ENCODE peak calls at places on chromosomes 16 and 17, in ten cellular contexts. One of them, this sample, is unnamed.

GRCh38 chr16:28193530-28194423 is 18.0 kb downstream of the XPO6 start:
- DNase-seq in psoas muscle: peak; percentile 19
- DNase-seq in brain microvascular endothelial cell: peak; percentile 80
- DNase-seq in lower leg skin: no peak
- DNase-seq in kidney: no peak
- DNase-seq in heart right ventricle: no peak
- DNase-seq in CD8-positive, alpha-beta T cell: no peak
- DNase-seq in stomach: no peak
- DNase-seq in foreskin fibroblast: peak; percentile 90
- DNase-seq in ascending aorta: no peak
- DNase-seq in this sample: peak; percentile 65

GRCh38 chr16:88967800-88968588 is 9.0 kb downstream of the CBFA2T3 start:
- DNase-seq in lower leg skin: no peak
- DNase-seq in stomach: no peak
- DNase-seq in ascending aorta: no peak
- DNase-seq in psoas muscle: peak; percentile 7
- DNase-seq in kidney: no peak
- DNase-seq in foreskin fibroblast: no peak
- DNase-seq in heart right ventricle: no peak
- DNase-seq in brain microvascular endothelial cell: no peak
- DNase-seq in CD8-positive, alpha-beta T cell: no peak
- DNase-seq in this sample: no peak

GRCh38 chr16:23670137-23670776 is 8.4 kb upstream of the PLK1 start:
- DNase-seq in lower leg skin: no peak
- DNase-seq in stomach: no peak
- DNase-seq in heart right ventricle: no peak
- DNase-seq in CD8-positive, alpha-beta T cell: no peak
- DNase-seq in kidney: no peak
- DNase-seq in foreskin fibroblast: peak; percentile 92
- DNase-seq in brain microvascular endothelial cell: peak; percentile 79
- DNase-seq in psoas muscle: no peak
- DNase-seq in ascending aorta: no peak
- DNase-seq in this sample: peak; percentile 62

GRCh38 chr17:72031219-72031906 is 89.5 kb upstream of the SOX9 start:
- DNase-seq in psoas muscle: no peak
- DNase-seq in brain microvascular endothelial cell: no peak
- DNase-seq in kidney: no peak
- DNase-seq in foreskin fibroblast: no peak
- DNase-seq in ascending aorta: no peak
- DNase-seq in lower leg skin: no peak
- DNase-seq in heart right ventricle: no peak
- DNase-seq in CD8-positive, alpha-beta T cell: no peak
- DNase-seq in stomach: no peak
- DNase-seq in this sample: no peak

GRCh38 chr16:14324581-14324980 is 253.5 kb downstream of the MRTFB start:
- DNase-seq in CD8-positive, alpha-beta T cell: no peak
- DNase-seq in kidney: no peak
- DNase-seq in ascending aorta: no peak
- DNase-seq in stomach: no peak
- DNase-seq in lower leg skin: no peak
- DNase-seq in psoas muscle: no peak
- DNase-seq in heart right ventricle: no peak
- DNase-seq in foreskin fibroblast: no peak
- DNase-seq in brain microvascular endothelial cell: no peak
- DNase-seq in this sample: no peak

GRCh38 chr16:7116734-7117133 is 215.9 kb upstream of the RBFOX1 start:
- DNase-seq in stomach: no peak
- DNase-seq in foreskin fibroblast: no peak
- DNase-seq in lower leg skin: no peak
- DNase-seq in ascending aorta: no peak
- DNase-seq in CD8-positive, alpha-beta T cell: no peak
- DNase-seq in heart right ventricle: no peak
- DNase-seq in kidney: no peak
- DNase-seq in brain microvascular endothelial cell: no peak
- DNase-seq in psoas muscle: no peak
- DNase-seq in this sample: no peak

GRCh38 chr17:28812136-28812979 is 30.2 kb downstream of the FAM222B start:
- DNase-seq in psoas muscle: peak; percentile 98
- DNase-seq in stomach: peak; percentile 97
- DNase-seq in lower leg skin: peak; percentile 95
- DNase-seq in ascending aorta: peak; percentile 93
- DNase-seq in heart right ventricle: peak; percentile 98
- DNase-seq in kidney: peak; percentile 99
- DNase-seq in brain microvascular endothelial cell: peak; percentile 97
- DNase-seq in foreskin fibroblast: peak; percentile 99
- DNase-seq in CD8-positive, alpha-beta T cell: peak; percentile 96
- DNase-seq in this sample: peak; percentile 92

GRCh38 chr17:53996896-53997295 is 174.2 kb downstream of the KIF2B start:
- DNase-seq in psoas muscle: no peak
- DNase-seq in heart right ventricle: no peak
- DNase-seq in kidney: no peak
- DNase-seq in stomach: no peak
- DNase-seq in brain microvascular endothelial cell: no peak
- DNase-seq in foreskin fibroblast: no peak
- DNase-seq in lower leg skin: no peak
- DNase-seq in CD8-positive, alpha-beta T cell: no peak
- DNase-seq in ascending aorta: no peak
- DNase-seq in this sample: no peak

GRCh38 chr16:87538594-87538993 is 45.8 kb upstream of the ZCCHC14 start:
- DNase-seq in kidney: no peak
- DNase-seq in psoas muscle: no peak
- DNase-seq in foreskin fibroblast: no peak
- DNase-seq in ascending aorta: no peak
- DNase-seq in CD8-positive, alpha-beta T cell: no peak
- DNase-seq in heart right ventricle: no peak
- DNase-seq in brain microvascular endothelial cell: peak; percentile 57
- DNase-seq in lower leg skin: no peak
- DNase-seq in stomach: no peak
- DNase-seq in this sample: peak; percentile 57

GRCh38 chr17:81434079-81434478 is 38.8 kb downstream of the BAHCC1 start:
- DNase-seq in CD8-positive, alpha-beta T cell: no peak
- DNase-seq in foreskin fibroblast: peak; percentile 29
- DNase-seq in kidney: no peak
- DNase-seq in brain microvascular endothelial cell: no peak
- DNase-seq in stomach: peak; percentile 70
- DNase-seq in lower leg skin: no peak
- DNase-seq in ascending aorta: no peak
- DNase-seq in psoas muscle: peak; percentile 61
- DNase-seq in heart right ventricle: no peak
- DNase-seq in this sample: no peak

GRCh38 chr16:48539485-48540221 is 70.3 kb downstream of the N4BP1 start:
- DNase-seq in heart right ventricle: no peak
- DNase-seq in lower leg skin: no peak
- DNase-seq in psoas muscle: no peak
- DNase-seq in CD8-positive, alpha-beta T cell: no peak
- DNase-seq in foreskin fibroblast: no peak
- DNase-seq in ascending aorta: no peak
- DNase-seq in brain microvascular endothelial cell: no peak
- DNase-seq in kidney: peak; percentile 33
- DNase-seq in stomach: no peak
- DNase-seq in this sample: no peak

GRCh38 chr17:75242461-75243042 is 18.9 kb downstream of the GGA3 start:
- DNase-seq in stomach: no peak
- DNase-seq in ascending aorta: no peak
- DNase-seq in foreskin fibroblast: no peak
- DNase-seq in CD8-positive, alpha-beta T cell: no peak
- DNase-seq in lower leg skin: no peak
- DNase-seq in brain microvascular endothelial cell: no peak
- DNase-seq in psoas muscle: no peak
- DNase-seq in kidney: no peak
- DNase-seq in heart right ventricle: no peak
- DNase-seq in this sample: no peak

GRCh38 chr16:67456383-67457140 is 24.4 kb downstream of the ATP6V0D1 start:
- DNase-seq in brain microvascular endothelial cell: peak; percentile 13
- DNase-seq in ascending aorta: peak; percentile 41
- DNase-seq in heart right ventricle: peak; percentile 56
- DNase-seq in foreskin fibroblast: peak; percentile 73
- DNase-seq in kidney: no peak
- DNase-seq in lower leg skin: no peak
- DNase-seq in psoas muscle: peak; percentile 84
- DNase-seq in stomach: peak; percentile 76
- DNase-seq in CD8-positive, alpha-beta T cell: no peak
- DNase-seq in this sample: peak; percentile 22
- TF ChIP-seq CTCF in brain microvascular endothelial cell: peak; percentile 64
- TF ChIP-seq CTCF in ascending aorta: peak; percentile 37
- TF ChIP-seq CTCF in heart right ventricle: peak; percentile 50
- TF ChIP-seq CTCF in foreskin fibroblast: peak; percentile 52
- TF ChIP-seq CTCF in kidney: no peak
- TF ChIP-seq CTCF in lower leg skin: no peak
- TF ChIP-seq CTCF in psoas muscle: peak; percentile 61
- TF ChIP-seq CTCF in stomach: peak; percentile 28
- TF ChIP-seq CTCF in CD8-positive, alpha-beta T cell: no peak
- TF ChIP-seq CTCF in this sample: peak; percentile 65

DNA sequence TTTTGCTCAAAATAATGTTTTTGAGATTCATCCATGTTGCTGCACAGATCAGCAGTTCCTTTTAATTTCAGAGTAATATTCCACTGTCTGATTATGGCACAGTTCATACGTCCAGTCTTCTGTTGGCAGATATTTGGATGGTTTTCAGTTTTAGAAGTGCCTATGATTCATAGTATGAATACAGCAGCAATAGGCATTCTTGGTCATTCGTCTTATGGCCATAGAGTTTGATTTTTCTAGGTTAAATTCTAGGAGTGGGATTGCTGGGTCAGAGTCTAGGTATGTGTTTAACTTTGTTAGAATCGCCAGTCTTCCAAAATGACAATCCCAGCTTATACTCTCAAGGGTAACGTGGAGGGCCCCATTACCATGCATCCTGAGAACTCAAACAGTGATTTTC is 11.5 kb upstream of the IL34 start:
- DNase-seq in CD8-positive, alpha-beta T cell: no peak
- DNase-seq in stomach: no peak
- DNase-seq in brain microvascular endothelial cell: no peak
- DNase-seq in foreskin fibroblast: peak; percentile 58
- DNase-seq in ascending aorta: no peak
- DNase-seq in lower leg skin: no peak
- DNase-seq in kidney: no peak
- DNase-seq in psoas muscle: no peak
- DNase-seq in heart right ventricle: no peak
- DNase-seq in this sample: no peak
- H3K4me3 ChIP-seq in CD8-positive, alpha-beta T cell: no peak overlapping the region
- H3K4me3 ChIP-seq in stomach: no peak overlapping the region
- H3K4me3 ChIP-seq in brain microvascular endothelial cell: no peak overlapping the region
- H3K4me3 ChIP-seq in foreskin fibroblast: no peak overlapping the region
- H3K4me3 ChIP-seq in ascending aorta: peak overlapping the region; percentile 5
- H3K4me3 ChIP-seq in lower leg skin: no peak overlapping the region
- H3K4me3 ChIP-seq in kidney: no peak overlapping the region
- H3K4me3 ChIP-seq in psoas muscle: no peak overlapping the region
- H3K4me3 ChIP-seq in heart right ventricle: no peak overlapping the region
- H3K4me3 ChIP-seq in this sample: no peak overlapping the region

GRCh38 chr17:65011047-65011446 is 45.5 kb downstream of the GNA13 start:
- DNase-seq in CD8-positive, alpha-beta T cell: no peak
- DNase-seq in brain microvascular endothelial cell: no peak
- DNase-seq in psoas muscle: no peak
- DNase-seq in stomach: no peak
- DNase-seq in lower leg skin: no peak
- DNase-seq in heart right ventricle: no peak
- DNase-seq in kidney: no peak
- DNase-seq in foreskin fibroblast: no peak
- DNase-seq in ascending aorta: no peak
- DNase-seq in this sample: no peak
- TF ChIP-seq CTCF in CD8-positive, alpha-beta T cell: no peak
- TF ChIP-seq CTCF in brain microvascular endothelial cell: no peak
- TF ChIP-seq CTCF in psoas muscle: no peak
- TF ChIP-seq CTCF in stomach: no peak
- TF ChIP-seq CTCF in lower leg skin: no peak
- TF ChIP-seq CTCF in heart right ventricle: no peak
- TF ChIP-seq CTCF in kidney: no peak
- TF ChIP-seq CTCF in foreskin fibroblast: no peak
- TF ChIP-seq CTCF in ascending aorta: no peak
- TF ChIP-seq CTCF in this sample: no peak

GRCh38 chr16:29818082-29818481 is 2.1 kb downstream of the PAGR1 start:
- DNase-seq in kidney: no peak
- DNase-seq in stomach: no peak
- DNase-seq in heart right ventricle: no peak
- DNase-seq in lower leg skin: no peak
- DNase-seq in foreskin fibroblast: no peak
- DNase-seq in ascending aorta: no peak
- DNase-seq in brain microvascular endothelial cell: no peak
- DNase-seq in psoas muscle: no peak
- DNase-seq in CD8-positive, alpha-beta T cell: no peak
- DNase-seq in this sample: no peak

GRCh38 chr16:29819506-29819905 is 756 bp upstream of the MVP start:
- DNase-seq in brain microvascular endothelial cell: no peak
- DNase-seq in heart right ventricle: no peak
- DNase-seq in ascending aorta: no peak
- DNase-seq in stomach: no peak
- DNase-seq in kidney: peak; percentile 72
- DNase-seq in foreskin fibroblast: no peak
- DNase-seq in CD8-positive, alpha-beta T cell: no peak
- DNase-seq in lower leg skin: no peak
- DNase-seq in psoas muscle: no peak
- DNase-seq in this sample: no peak

GRCh38 chr16:29820271-29820701 is at the start of gene MVP:
- DNase-seq in brain microvascular endothelial cell: peak; percentile 32
- DNase-seq in foreskin fibroblast: peak; percentile 92
- DNase-seq in heart right ventricle: peak; percentile 62
- DNase-seq in psoas muscle: peak; percentile 68
- DNase-seq in CD8-positive, alpha-beta T cell: peak; percentile 60
- DNase-seq in ascending aorta: no peak
- DNase-seq in lower leg skin: no peak
- DNase-seq in kidney: peak; percentile 91
- DNase-seq in stomach: peak; percentile 78
- DNase-seq in this sample: no peak

GRCh38 chr16:29821663-29822115 is 1.4 kb downstream of the MVP start:
- DNase-seq in ascending aorta: no peak
- DNase-seq in stomach: peak; percentile 40
- DNase-seq in heart right ventricle: no peak
- DNase-seq in lower leg skin: no peak
- DNase-seq in foreskin fibroblast: peak; percentile 90
- DNase-seq in CD8-positive, alpha-beta T cell: no peak
- DNase-seq in kidney: peak; percentile 77
- DNase-seq in psoas muscle: no peak
- DNase-seq in brain microvascular endothelial cell: peak; percentile 65
- DNase-seq in this sample: peak; percentile 78

DNA sequence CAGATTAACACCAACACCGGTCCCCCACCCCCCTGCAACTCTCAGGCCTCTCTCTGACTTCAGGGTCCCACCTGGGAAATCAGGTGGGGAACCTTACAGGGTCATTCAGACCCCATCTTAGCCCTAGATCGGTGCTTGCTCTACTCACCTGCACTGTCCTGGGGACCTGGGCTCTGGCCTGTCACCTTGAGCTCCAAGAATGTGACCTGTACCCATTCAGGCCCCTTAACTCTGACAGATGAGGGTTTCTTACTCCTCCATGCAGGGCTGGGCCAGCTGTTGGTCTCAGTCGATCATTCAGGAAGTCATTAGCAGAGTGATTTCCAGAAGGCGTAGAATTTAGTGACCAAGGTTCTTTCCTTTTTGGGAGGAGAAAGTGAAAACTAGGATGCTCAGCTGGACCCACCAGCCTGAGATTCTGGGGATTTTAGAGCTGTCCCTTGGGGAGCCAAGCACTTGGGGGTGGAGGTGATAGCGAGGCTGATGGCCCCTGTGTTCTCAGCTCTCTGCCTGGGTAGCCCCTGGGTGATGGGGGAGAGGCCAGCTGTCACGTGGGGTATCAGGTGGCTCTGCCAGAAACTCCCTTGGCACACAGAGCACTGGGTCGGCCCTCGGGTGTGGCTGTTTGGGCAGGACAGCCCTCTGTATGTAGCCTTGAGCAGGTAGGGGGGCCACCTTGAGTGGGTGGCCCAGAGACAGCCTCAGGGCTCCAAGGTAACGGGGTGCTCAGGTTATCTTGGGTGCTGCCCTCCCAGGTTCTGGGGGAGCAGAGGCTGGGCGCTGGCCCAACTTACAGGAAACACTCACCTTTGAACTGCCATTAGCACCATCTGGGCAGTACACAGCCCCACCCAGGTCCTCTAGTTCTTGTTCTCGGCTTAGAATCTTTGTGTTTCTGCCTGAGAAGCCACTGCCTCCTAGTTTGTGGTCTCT is 734 bp downstream of the MVP start:
- DNase-seq in stomach: peak; percentile 86
- DNase-seq in ascending aorta: no peak
- DNase-seq in foreskin fibroblast: peak; percentile 71
- DNase-seq in CD8-positive, alpha-beta T cell: peak; percentile 54
- DNase-seq in lower leg skin: no peak
- DNase-seq in brain microvascular endothelial cell: no peak
- DNase-seq in heart right ventricle: peak; percentile 23
- DNase-seq in kidney: peak; percentile 92
- DNase-seq in psoas muscle: no peak
- DNase-seq in this sample: no peak
- H3K4me3 ChIP-seq in stomach: peak overlapping the region; percentile 77
- H3K4me3 ChIP-seq in ascending aorta: peak overlapping the region; percentile 76
- H3K4me3 ChIP-seq in foreskin fibroblast: peak overlapping the region; percentile 58
- H3K4me3 ChIP-seq in CD8-positive, alpha-beta T cell: peak overlapping the region; percentile 85
- H3K4me3 ChIP-seq in lower leg skin: peak overlapping the region; percentile 54
- H3K4me3 ChIP-seq in brain microvascular endothelial cell: peak overlapping the region; percentile 81
- H3K4me3 ChIP-seq in heart right ventricle: peak overlapping the region; percentile 44
- H3K4me3 ChIP-seq in kidney: peak overlapping the region; percentile 84
- H3K4me3 ChIP-seq in psoas muscle: peak overlapping the region; percentile 69
- H3K4me3 ChIP-seq in this sample: peak overlapping the region; percentile 76

This sample was measured in astrocyte of the cerebellum.